ENCODE peak calls at places on chromosomes 13 and 19, in ten cellular contexts. W is T-helper 9 cell; R is iris pigment epithelial cell; G is C1 segment of cervical spinal cord; J is H54; U is posterior cingulate gyrus; T is aorta; A is mammary epithelial cell; Y is stimulated activated CD8-positive, alpha-beta memory T cell treated with anti-CD3 and anti-CD28 coated beads, Interleukin-2, amount 100 ng/mL, for 48 hours; D is HT1080. S is an unnamed sample.

GRCh38 chr19:32173836-32174235 is 171.6 kb upstream of the ZNF507 start:
- DNase-seq in W (no peak), R (no peak), G (no peak), J (no peak), U (no peak), T (no peak), A (no peak), Y (no peak), D (no peak), S (no peak)

GRCh38 chr13:28129911-28130693 is 8.2 kb upstream of the PAN3 start:
- DNase-seq in W (no peak), R (no peak), G (no peak), J (no peak), U (no peak), T (no peak), A (no peak), Y (no peak), D (no peak), S (no peak)

GRCh38 chr13:29758591-29759114 is 91.8 kb downstream of the UBL3 start:
- DNase-seq in W (peak), R (no peak), G (peak), J (no peak), U (peak), T (no peak), A (peak), Y (peak), D (peak), S (no peak)

GRCh38 chr19:29535984-29536508 is 10.3 kb downstream of the VSTM2B start:
- DNase-seq in W (no peak), R (no peak), G (no peak), J (no peak), U (no peak), T (no peak), A (no peak), Y (no peak), D (no peak), S (no peak)

GRCh38 chr19:38841787-38842438 is 7.9 kb downstream of the HNRNPL start:
- DNase-seq in W (peak), R (no peak), G (no peak), J (no peak), U (no peak), T (no peak), A (no peak), Y (no peak), D (no peak), S (peak)

GRCh38 chr13:98584668-98585397 is 7.9 kb upstream of the STK24 start:
- DNase-seq in W (no peak), R (no peak), G (no peak), J (no peak), U (no peak), T (no peak), A (peak), Y (no peak), D (no peak), S (no peak)

GRCh38 chr19:2167896-2168618 is 4.3 kb downstream of the DOT1L start:
- DNase-seq in W (no peak), R (peak), G (peak), J (no peak), U (peak), T (peak), A (peak), Y (no peak), D (peak), S (peak)

GRCh38 chr13:106474906-106475305 is 60.6 kb downstream of the EFNB2 start:
- DNase-seq in W (no peak), R (no peak), G (no peak), J (no peak), U (no peak), T (no peak), A (no peak), Y (no peak), D (no peak), S (no peak)

GRCh38 chr13:24626449-24626848 is 53.8 kb upstream of the ATP12A start:
- DNase-seq in W (no peak), R (no peak), G (no peak), J (no peak), U (no peak), T (no peak), A (no peak), Y (no peak), D (no peak), S (peak)

GRCh38 chr19:33998739-33999345 is 173.5 kb upstream of the LSM14A start:
- DNase-seq in W (no peak), R (peak), G (no peak), J (no peak), U (no peak), T (no peak), A (no peak), Y (no peak), D (no peak), S (no peak)

GRCh38 chr13:59112375-59112774 is 1051.4 kb downstream of the DIAPH3 start:
- DNase-seq in W (no peak), R (peak), G (no peak), J (no peak), U (no peak), T (no peak), A (peak), Y (no peak), D (peak), S (no peak)

GRCh38 chr19:17447704-17448189 is 721 bp downstream of the TMEM221 start:
- DNase-seq in W (no peak), R (no peak), G (no peak), J (no peak), U (no peak), T (no peak), A (no peak), Y (no peak), D (no peak), S (no peak)

GRCh38 chr19:5782945-5783919 is 1.3 kb downstream of the PRR22 start:
- DNase-seq in W (no peak), R (no peak), G (no peak), J (no peak), U (no peak), T (no peak), A (no peak), Y (no peak), D (no peak), S (no peak)

GRCh38 chr13:38463047-38463446 is 113.4 kb downstream of the UFM1 start:
- DNase-seq in W (no peak), R (no peak), G (no peak), J (no peak), U (no peak), T (no peak), A (no peak), Y (no peak), D (no peak), S (no peak)

GRCh38 chr13:34025746-34026145 is 207.8 kb downstream of the RFC3 start:
- DNase-seq in W (no peak), R (peak), G (no peak), J (no peak), U (no peak), T (no peak), A (peak), Y (no peak), D (peak), S (no peak)

GRCh38 chr13:98787173-98787572 is 34.7 kb upstream of the SLC15A1 start:
- DNase-seq in W (no peak), R (no peak), G (no peak), J (no peak), U (no peak), T (no peak), A (no peak), Y (no peak), D (no peak), S (no peak)

GRCh38 chr13:45781553-45782326 is 69.8 kb downstream of the SIAH3 start:
- DNase-seq in W (no peak), R (peak), G (no peak), J (no peak), U (no peak), T (peak), A (peak), Y (no peak), D (peak), S (peak)

GRCh38 chr13:66994097-66994496 is 236.0 kb downstream of the PCDH9 start:
- DNase-seq in W (no peak), R (peak), G (peak), J (peak), U (peak), T (peak), A (peak), Y (no peak), D (peak), S (peak)

GRCh38 chr13:79935121-79935520 is 405.8 kb downstream of the SPRY2 start:
- DNase-seq in W (no peak), R (no peak), G (no peak), J (no peak), U (no peak), T (no peak), A (no peak), Y (no peak), D (no peak), S (no peak)

GRCh38 chr19:18519962-18520847 is 1.7 kb downstream of the ELL start:
- DNase-seq in W (peak), R (peak), G (peak), J (peak), U (no peak), T (peak), A (peak), Y (no peak), D (peak), S (peak)

GRCh38 chr19:11560404-11560988 is 1.5 kb upstream of the ELOF1 start:
- DNase-seq in W (peak), R (peak), G (no peak), J (no peak), U (no peak), T (no peak), A (peak), Y (no peak), D (peak), S (no peak)

GRCh38 chr19:34241513-34242337 is 12.6 kb upstream of the GARRE1 start:
- DNase-seq in W (no peak), R (no peak), G (no peak), J (no peak), U (no peak), T (no peak), A (no peak), Y (no peak), D (no peak), S (peak)

GRCh38 chr13:31008400-31009115 is 76.1 kb downstream of the TEX26 start:
- DNase-seq in W (no peak), R (peak), G (no peak), J (no peak), U (no peak), T (no peak), A (peak), Y (no peak), D (peak), S (no peak)

GRCh38 chr19:43380008-43380407 is 26.5 kb downstream of the CD177 start:
- DNase-seq in W (no peak), R (no peak), G (no peak), J (no peak), U (no peak), T (no peak), A (no peak), Y (no peak), D (no peak), S (no peak)

GRCh38 chr19:40610396-40611064 is 9.4 kb downstream of the LTBP4 start:
- DNase-seq in W (peak), R (no peak), G (peak), J (no peak), U (peak), T (peak), A (peak), Y (no peak), D (no peak), S (peak)

GRCh38 chr19:35510626-35510964 is 2.9 kb downstream of the DMKN start:
- DNase-seq in W (no peak), R (no peak), G (no peak), J (no peak), U (no peak), T (no peak), A (no peak), Y (no peak), D (no peak), S (no peak)

GRCh38 chr19:57803594-57804325 is 11.0 kb downstream of the ZNF552 start:
- DNase-seq in W (no peak), R (peak), G (peak), J (peak), U (no peak), T (no peak), A (peak), Y (no peak), D (peak), S (peak)

GRCh38 chr13:50910483-50910805 is 853 bp downstream of the RNASEH2B start:
- DNase-seq in W (no peak), R (peak), G (no peak), J (peak), U (peak), T (no peak), A (no peak), Y (no peak), D (no peak), S (no peak)

GRCh38 chr19:38837656-38838121 is 6.1 kb upstream of the ECH1 start:
- DNase-seq in W (no peak), R (peak), G (no peak), J (no peak), U (no peak), T (no peak), A (peak), Y (no peak), D (no peak), S (no peak)

GRCh38 chr19:6773323-6773931 is 919 bp downstream of the VAV1 start:
- DNase-seq in W (peak), R (no peak), G (peak), J (no peak), U (no peak), T (peak), A (no peak), Y (peak), D (no peak), S (peak)

GRCh38 chr13:39095500-39095899 is 57.2 kb downstream of the NHLRC3 start:
- DNase-seq in W (no peak), R (no peak), G (no peak), J (no peak), U (no peak), T (no peak), A (no peak), Y (no peak), D (no peak), S (no peak)

GRCh38 chr13:50989476-50989875 is 79.9 kb downstream of the RNASEH2B start:
- DNase-seq in W (no peak), R (peak), G (no peak), J (no peak), U (no peak), T (no peak), A (no peak), Y (no peak), D (peak), S (no peak)

GRCh38 chr13:46113596-46113995 is 8.8 kb upstream of the CPB2 start:
- DNase-seq in W (no peak), R (peak), G (no peak), J (no peak), U (no peak), T (no peak), A (peak), Y (no peak), D (peak), S (no peak)